ENCODE peak calls at places on chromosomes 3 and 15, in six cellular contexts. One of them, this sample, is unnamed. For H3K4me1, the result is how much of the 10 kb centered on the place peaks cover.

GRCh38 chr3:102514241-102514640 is 79.4 kb downstream of the ZPLD1 start:
- DNase-seq in MM.1S: no peak
- DNase-seq in PC-3: no peak
- DNase-seq in HCT116: no peak
- DNase-seq in GM23248: no peak
- DNase-seq in neural progenitor cell: no peak
- DNase-seq in this sample: no peak

GRCh38 chr3:52213005-52213404 is 12.4 kb downstream of the TLR9 start:
- DNase-seq in GM23248: no peak
- DNase-seq in HCT116: no peak
- DNase-seq in PC-3: no peak
- DNase-seq in MM.1S: no peak
- DNase-seq in neural progenitor cell: no peak
- DNase-seq in this sample: no peak

GRCh38 chr15:57218826-57219576 is 157.3 kb upstream of the CGNL1 start:
- DNase-seq in PC-3: no peak
- DNase-seq in neural progenitor cell: peak
- DNase-seq in MM.1S: no peak
- DNase-seq in GM23248: peak
- DNase-seq in HCT116: no peak
- DNase-seq in this sample: peak

GRCh38 chr15:55993804-55994539 is 560 bp upstream of the NEDD4 start:
- DNase-seq in neural progenitor cell: peak
- DNase-seq in HCT116: peak
- DNase-seq in MM.1S: no peak
- DNase-seq in GM23248: peak
- DNase-seq in PC-3: peak
- DNase-seq in this sample: no peak

GRCh38 chr15:35746121-35746520 is 200.2 kb upstream of the DPH6 start:
- DNase-seq in GM23248: peak
- DNase-seq in MM.1S: no peak
- DNase-seq in HCT116: no peak
- DNase-seq in neural progenitor cell: no peak
- DNase-seq in PC-3: peak
- DNase-seq in this sample: no peak

GRCh38 chr15:35693286-35693685 is 147.3 kb upstream of the DPH6 start:
- DNase-seq in MM.1S: no peak
- DNase-seq in neural progenitor cell: no peak
- DNase-seq in HCT116: no peak
- DNase-seq in PC-3: no peak
- DNase-seq in GM23248: peak
- DNase-seq in this sample: no peak

GRCh38 chr3:161345023-161345422 is 26.3 kb downstream of the SPTSSB start:
- DNase-seq in GM23248: no peak
- DNase-seq in HCT116: no peak
- DNase-seq in PC-3: no peak
- DNase-seq in MM.1S: no peak
- DNase-seq in neural progenitor cell: no peak
- DNase-seq in this sample: no peak

GRCh38 chr3:87076951-87077350 is 86.0 kb upstream of the VGLL3 start:
- DNase-seq in PC-3: peak
- DNase-seq in GM23248: peak
- DNase-seq in neural progenitor cell: no peak
- DNase-seq in MM.1S: no peak
- DNase-seq in HCT116: no peak
- DNase-seq in this sample: peak

GRCh38 chr3:72892081-72892763 is 4.4 kb downstream of the GXYLT2 start:
- DNase-seq in PC-3: peak
- DNase-seq in HCT116: no peak
- DNase-seq in neural progenitor cell: no peak
- DNase-seq in MM.1S: no peak
- DNase-seq in GM23248: peak
- DNase-seq in this sample: peak

GRCh38 chr3:195551381-195551978 is 8.4 kb upstream of the PPP1R2 start:
- DNase-seq in GM23248: no peak
- DNase-seq in MM.1S: no peak
- DNase-seq in PC-3: peak
- DNase-seq in HCT116: no peak
- DNase-seq in neural progenitor cell: no peak
- DNase-seq in this sample: no peak

GRCh38 chr15:100043069-100043641 is 298.6 kb downstream of the ADAMTS17 start:
- DNase-seq in MM.1S: no peak
- DNase-seq in neural progenitor cell: no peak
- DNase-seq in HCT116: peak
- DNase-seq in GM23248: peak
- DNase-seq in PC-3: peak
- DNase-seq in this sample: peak

GRCh38 chr15:100041380-100041779 is 300.4 kb downstream of the ADAMTS17 start:
- DNase-seq in PC-3: no peak
- DNase-seq in GM23248: no peak
- DNase-seq in MM.1S: no peak
- DNase-seq in neural progenitor cell: no peak
- DNase-seq in HCT116: no peak
- DNase-seq in this sample: no peak

GRCh38 chr15:100039994-100040393 is 301.8 kb downstream of the ADAMTS17 start:
- DNase-seq in neural progenitor cell: no peak
- DNase-seq in MM.1S: no peak
- DNase-seq in PC-3: no peak
- DNase-seq in GM23248: no peak
- DNase-seq in HCT116: no peak
- DNase-seq in this sample: no peak

GRCh38 chr15:100043732-100044131 is 298.0 kb downstream of the ADAMTS17 start:
- DNase-seq in GM23248: no peak
- DNase-seq in neural progenitor cell: no peak
- DNase-seq in PC-3: no peak
- DNase-seq in MM.1S: no peak
- DNase-seq in HCT116: no peak
- DNase-seq in this sample: no peak

DNA sequence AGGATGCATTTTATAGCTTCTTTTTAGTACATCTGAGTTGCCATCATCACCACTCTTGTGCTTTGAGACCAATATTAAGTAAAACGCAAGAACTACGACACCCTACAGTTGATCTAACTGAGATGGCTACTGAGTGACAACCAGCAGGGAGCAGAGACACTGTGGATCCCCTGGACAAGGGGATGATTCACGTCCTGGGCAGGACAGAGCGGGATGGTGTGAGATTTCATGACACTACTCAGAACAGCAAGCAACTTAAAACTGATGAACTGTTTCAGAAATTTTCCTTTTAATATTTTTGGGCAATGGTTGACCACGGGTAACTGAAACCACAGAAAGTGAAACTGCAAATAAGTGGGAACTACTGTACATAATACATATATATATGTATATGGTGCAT is 299.2 kb downstream of the ADAMTS17 start:
- DNase-seq in MM.1S: no peak
- DNase-seq in HCT116: no peak
- DNase-seq in PC-3: peak
- DNase-seq in neural progenitor cell: no peak
- DNase-seq in GM23248: no peak
- DNase-seq in this sample: no peak
- TF ChIP-seq EZH2phosphoT487 in MM.1S: no peak
- TF ChIP-seq EZH2phosphoT487 in HCT116: no peak
- TF ChIP-seq EZH2phosphoT487 in PC-3: no peak
- TF ChIP-seq EZH2phosphoT487 in neural progenitor cell: no peak
- TF ChIP-seq EZH2phosphoT487 in GM23248: no peak
- TF ChIP-seq EZH2phosphoT487 in this sample: no peak

DNA sequence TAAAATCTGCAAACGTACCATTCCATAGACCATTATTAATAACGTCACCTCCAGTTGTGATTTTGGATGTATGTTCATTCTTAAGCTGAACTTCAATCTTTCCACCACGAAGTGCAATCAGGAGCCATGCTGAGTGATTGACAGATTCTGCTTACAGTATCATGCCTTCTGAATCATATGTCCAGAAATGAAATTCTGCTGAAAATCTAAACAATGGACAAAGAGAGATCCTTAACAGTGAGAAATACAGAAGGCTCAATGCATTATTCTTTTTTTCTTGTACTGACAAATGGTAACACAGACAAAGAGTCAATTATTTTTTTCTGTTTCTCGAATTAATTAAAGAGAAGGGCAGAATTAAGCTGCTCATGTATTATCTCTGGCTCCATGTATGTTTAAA is 1114.5 kb downstream of the EPHA3 start:
- DNase-seq in GM23248: no peak
- DNase-seq in HCT116: no peak
- DNase-seq in MM.1S: no peak
- DNase-seq in PC-3: no peak
- DNase-seq in neural progenitor cell: no peak
- DNase-seq in this sample: no peak
- H3K4me1 ChIP-seq in GM23248: under half
- H3K4me1 ChIP-seq in HCT116: under half
- H3K4me1 ChIP-seq in MM.1S: under half
- H3K4me1 ChIP-seq in PC-3: under half
- H3K4me1 ChIP-seq in neural progenitor cell: under half
- H3K4me1 ChIP-seq in this sample: under half

GRCh38 chr3:79249701-79250100 is 518.1 kb downstream of the ROBO1 start:
- DNase-seq in GM23248: peak
- DNase-seq in neural progenitor cell: no peak
- DNase-seq in MM.1S: no peak
- DNase-seq in HCT116: no peak
- DNase-seq in PC-3: no peak
- DNase-seq in this sample: no peak

GRCh38 chr3:79250746-79251145 is 517.1 kb downstream of the ROBO1 start:
- DNase-seq in PC-3: no peak
- DNase-seq in MM.1S: no peak
- DNase-seq in neural progenitor cell: no peak
- DNase-seq in HCT116: no peak
- DNase-seq in GM23248: no peak
- DNase-seq in this sample: no peak

GRCh38 chr3:79246875-79247274 is 520.9 kb downstream of the ROBO1 start:
- DNase-seq in neural progenitor cell: no peak
- DNase-seq in GM23248: no peak
- DNase-seq in PC-3: no peak
- DNase-seq in HCT116: no peak
- DNase-seq in MM.1S: no peak
- DNase-seq in this sample: no peak

GRCh38 chr3:79247367-79248103 is 520.3 kb downstream of the ROBO1 start:
- DNase-seq in MM.1S: no peak
- DNase-seq in PC-3: no peak
- DNase-seq in GM23248: peak
- DNase-seq in HCT116: no peak
- DNase-seq in neural progenitor cell: peak
- DNase-seq in this sample: peak

DNA sequence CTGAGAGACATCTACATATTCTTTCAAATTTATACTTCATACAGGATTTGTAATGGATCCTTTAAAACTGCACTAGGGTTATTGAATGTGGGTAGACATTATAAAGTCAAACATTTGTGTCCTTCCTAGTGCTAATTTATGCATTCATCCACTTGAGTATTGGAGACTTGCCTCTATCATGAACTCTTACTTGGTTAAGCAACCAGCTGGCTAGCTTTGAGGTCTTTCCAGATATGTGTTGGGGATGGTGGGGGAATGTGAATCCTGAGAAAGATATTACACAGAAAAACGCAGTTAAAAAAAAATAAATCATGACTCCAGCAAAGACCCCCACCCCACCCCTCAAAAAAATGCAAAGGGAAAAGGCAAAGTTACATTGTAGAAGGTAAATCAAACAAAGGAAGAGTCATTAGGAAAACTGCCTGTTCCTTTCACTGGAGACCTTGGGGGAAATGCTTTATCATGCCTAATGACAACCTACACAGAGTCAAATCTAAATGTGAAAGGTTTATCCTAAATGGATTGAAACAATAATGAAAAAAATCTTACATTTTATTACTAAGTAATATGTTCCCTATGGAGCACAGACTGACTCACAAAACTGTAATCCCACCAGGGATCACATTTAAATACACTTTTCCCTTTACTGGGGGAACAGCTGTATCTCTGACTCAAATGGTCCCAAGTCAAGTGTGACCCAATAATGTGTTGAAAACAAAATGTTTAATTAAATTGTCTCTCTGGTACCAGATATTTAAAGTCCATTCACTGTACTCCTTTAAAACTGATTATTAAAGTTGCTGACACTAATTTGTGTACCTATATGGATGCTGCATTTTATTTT is 522.3 kb downstream of the ROBO1 start:
- DNase-seq in MM.1S: no peak
- DNase-seq in HCT116: no peak
- DNase-seq in GM23248: no peak
- DNase-seq in PC-3: no peak
- DNase-seq in neural progenitor cell: no peak
- DNase-seq in this sample: no peak
- TF ChIP-seq EZH2phosphoT487 in MM.1S: no peak
- TF ChIP-seq EZH2phosphoT487 in HCT116: no peak
- TF ChIP-seq EZH2phosphoT487 in GM23248: no peak
- TF ChIP-seq EZH2phosphoT487 in PC-3: no peak
- TF ChIP-seq EZH2phosphoT487 in neural progenitor cell: no peak
- TF ChIP-seq EZH2phosphoT487 in this sample: no peak

GRCh38 chr15:44719293-44719999 is 8.1 kb downstream of the B2M start:
- DNase-seq in GM23248: no peak
- DNase-seq in neural progenitor cell: no peak
- DNase-seq in PC-3: peak
- DNase-seq in MM.1S: peak
- DNase-seq in HCT116: no peak
- DNase-seq in this sample: no peak
- H3K4me1 ChIP-seq in GM23248: under half
- H3K4me1 ChIP-seq in neural progenitor cell: under half
- H3K4me1 ChIP-seq in PC-3: under half
- H3K4me1 ChIP-seq in MM.1S: half or more
- H3K4me1 ChIP-seq in HCT116: under half
- H3K4me1 ChIP-seq in this sample: under half

DNA sequence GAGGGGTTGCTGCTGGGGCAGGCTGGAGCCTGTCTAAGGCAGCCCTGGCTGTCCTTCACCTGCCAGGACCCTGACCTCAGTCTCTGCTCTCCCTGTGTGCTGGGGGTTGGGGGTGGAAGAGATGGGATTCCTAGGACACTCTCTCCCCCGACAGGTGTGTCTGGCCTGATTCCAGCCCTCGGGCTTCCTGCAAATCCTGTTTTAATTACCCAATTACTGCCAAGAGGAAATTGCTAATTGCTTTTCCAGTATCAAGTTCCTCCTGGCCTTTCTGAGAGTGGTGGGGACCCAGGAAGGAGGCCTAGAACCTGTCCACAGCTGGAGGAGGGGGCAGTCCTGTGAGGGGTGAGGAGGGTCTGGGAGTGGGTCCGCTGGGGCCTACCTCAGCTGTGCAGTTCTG is 15.8 kb downstream of the PLXNA1 start:
- DNase-seq in MM.1S: no peak
- DNase-seq in GM23248: no peak
- DNase-seq in PC-3: no peak
- DNase-seq in HCT116: no peak
- DNase-seq in neural progenitor cell: no peak
- DNase-seq in this sample: no peak
- TF ChIP-seq EZH2phosphoT487 in MM.1S: no peak
- TF ChIP-seq EZH2phosphoT487 in GM23248: no peak
- TF ChIP-seq EZH2phosphoT487 in PC-3: no peak
- TF ChIP-seq EZH2phosphoT487 in HCT116: no peak
- TF ChIP-seq EZH2phosphoT487 in neural progenitor cell: no peak
- TF ChIP-seq EZH2phosphoT487 in this sample: no peak

DNA sequence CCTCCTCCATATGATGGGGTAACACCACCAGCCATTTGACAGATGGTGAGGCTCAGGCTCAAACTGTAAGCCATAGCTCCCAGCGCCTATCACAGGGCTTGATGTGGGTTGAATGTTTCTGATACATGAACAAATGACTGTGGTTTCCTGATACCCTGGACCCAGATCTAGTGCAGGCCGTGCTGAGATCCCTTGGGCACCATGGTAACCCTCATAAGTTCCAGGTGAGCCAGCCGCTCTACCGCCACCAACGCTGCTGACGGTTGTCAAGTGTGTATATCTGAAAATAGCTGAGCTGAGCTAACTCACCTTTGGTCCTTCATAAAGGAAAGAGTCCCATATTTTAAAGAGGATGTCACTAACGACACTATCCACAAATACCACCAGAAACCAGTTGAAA is 74.5 kb downstream of the TBC1D2B start:
- DNase-seq in PC-3: no peak
- DNase-seq in neural progenitor cell: no peak
- DNase-seq in GM23248: no peak
- DNase-seq in MM.1S: no peak
- DNase-seq in HCT116: no peak
- DNase-seq in this sample: no peak
- H3K4me1 ChIP-seq in PC-3: under half
- H3K4me1 ChIP-seq in neural progenitor cell: under half
- H3K4me1 ChIP-seq in GM23248: under half
- H3K4me1 ChIP-seq in MM.1S: under half
- H3K4me1 ChIP-seq in HCT116: under half
- H3K4me1 ChIP-seq in this sample: under half